ENCODE peak calls at places on chromosome 16, in five cellular contexts. K is adipocyte, Y is C1 segment of cervical spinal cord, H is progenitor cell of endocrine pancreas, C is T-cell. I is an unnamed sample.

GRCh38 chr16:4376126-4376819 is 4.6 kb downstream of the VASN start:
- DNase-seq in K (peak; percentile 93), Y (peak; percentile 29), H (no peak), C (no peak), I (no peak)

GRCh38 chr16:85891033-85891775 is 7.8 kb upstream of the IRF8 start:
- DNase-seq in K (no peak), Y (no peak), H (no peak), C (no peak), I (peak; percentile 49)

GRCh38 chr16:87838643-87839541 is 30.4 kb downstream of the SLC7A5 start:
- DNase-seq in K (no peak), Y (no peak), H (no peak), C (no peak), I (no peak)

GRCh38 chr16:77788196-77789084 is at the start of gene VAT1L:
- DNase-seq in K (peak; percentile 8), Y (peak; percentile 31), H (no peak), C (no peak), I (no peak)

GRCh38 chr16:70700101-70701020 is 14.5 kb upstream of the MTSS2 start:
- DNase-seq in K (no peak), Y (peak; percentile 56), H (no peak), C (no peak), I (no peak)

GRCh38 chr16:27073733-27074132 is 7.0 kb downstream of the C16orf82 start:
- DNase-seq in K (no peak), Y (no peak), H (no peak), C (no peak), I (no peak)

GRCh38 chr16:30761427-30761927 is 385 bp downstream of the CFAP119 start:
- DNase-seq in K (peak; percentile 79), Y (no peak), H (peak; percentile 23), C (no peak), I (no peak)

GRCh38 chr16:24309222-24309905 is 53.2 kb downstream of the CACNG3 start:
- DNase-seq in K (no peak), Y (no peak), H (no peak), C (no peak), I (no peak)

GRCh38 chr16:49019081-49019633 is 262.5 kb downstream of the CBLN1 start:
- DNase-seq in K (no peak), Y (no peak), H (no peak), C (no peak), I (no peak)

GRCh38 chr16:17379121-17379571 is 91.6 kb downstream of the XYLT1 start:
- DNase-seq in K (peak; percentile 45), Y (no peak), H (no peak), C (no peak), I (no peak)

GRCh38 chr16:68972720-68973119 is 129.4 kb downstream of the TANGO6 start:
- DNase-seq in K (no peak), Y (no peak), H (no peak), C (no peak), I (peak; percentile 6)

GRCh38 chr16:83046664-83047063 is 419.9 kb downstream of the CDH13 start:
- DNase-seq in K (peak; percentile 11), Y (no peak), H (no peak), C (no peak), I (no peak)

GRCh38 chr16:53219795-53220194 is 165.0 kb downstream of the CHD9 start:
- DNase-seq in K (peak; percentile 37), Y (no peak), H (no peak), C (no peak), I (no peak)

GRCh38 chr16:88945473-88945872 is 31.5 kb downstream of the CBFA2T3 start:
- DNase-seq in K (no peak), Y (no peak), H (no peak), C (no peak), I (no peak)

GRCh38 chr16:67311607-67312449 is 14.7 kb downstream of the KCTD19 start:
- DNase-seq in K (peak; percentile 92), Y (no peak), H (no peak), C (no peak), I (peak; percentile 81)

GRCh38 chr16:54239441-54239840 is 47.1 kb downstream of the IRX3 start:
- DNase-seq in K (peak; percentile 7), Y (no peak), H (no peak), C (no peak), I (no peak)

GRCh38 chr16:3971706-3972105 is 91.2 kb upstream of the CREBBP start:
- DNase-seq in K (no peak), Y (no peak), H (no peak), C (no peak), I (no peak)

GRCh38 chr16:83925095-83925905 is 26.4 kb downstream of the MLYCD start:
- DNase-seq in K (no peak), Y (no peak), H (no peak), C (no peak), I (no peak)

GRCh38 chr16:78577597-78577996 is 478.1 kb downstream of the WWOX start:
- DNase-seq in K (no peak), Y (no peak), H (no peak), C (no peak), I (no peak)

GRCh38 chr16:11759163-11759834 is 16.6 kb upstream of the TXNDC11 start:
- DNase-seq in K (no peak), Y (no peak), H (no peak), C (no peak), I (no peak)

GRCh38 chr16:71895679-71896385 is 501 bp downstream of the IST1 start:
- DNase-seq in K (peak; percentile 57), Y (no peak), H (peak; percentile 27), C (no peak), I (no peak)

GRCh38 chr16:73231379-73231778 is 183.5 kb upstream of the ZFHX3 start:
- DNase-seq in K (no peak), Y (no peak), H (no peak), C (no peak), I (no peak)

GRCh38 chr16:8489580-8489979 is 100.7 kb downstream of the TMEM114 start:
- DNase-seq in K (no peak), Y (no peak), H (no peak), C (no peak), I (no peak)

GRCh38 chr16:16867994-16868393 is 489.1 kb downstream of the NPIPA7 start:
- DNase-seq in K (no peak), Y (no peak), H (no peak), C (no peak), I (no peak)

GRCh38 chr16:85157813-85158701 is 45.8 kb upstream of the CIBAR2 start:
- DNase-seq in K (no peak), Y (no peak), H (no peak), C (peak; percentile 7), I (no peak)

GRCh38 chr16:64434526-64435069 is 687.3 kb downstream of the CDH11 start:
- DNase-seq in K (no peak), Y (no peak), H (no peak), C (no peak), I (no peak)

GRCh38 chr16:12392585-12393089 is 411.1 kb downstream of the CPPED1 start:
- DNase-seq in K (peak; percentile 19), Y (no peak), H (no peak), C (no peak), I (no peak)

GRCh38 chr16:57798953-57799618 is 3.2 kb downstream of the KIFC3 start:
- DNase-seq in K (no peak), Y (no peak), H (no peak), C (no peak), I (no peak)

GRCh38 chr16:2458887-2459646 is 842 bp upstream of the TEDC2 start:
- DNase-seq in K (no peak), Y (no peak), H (no peak), C (no peak), I (no peak)

GRCh38 chr16:50037791-50038190 is 12.8 kb downstream of the CNEP1R1 start:
- DNase-seq in K (peak; percentile 67), Y (no peak), H (no peak), C (no peak), I (no peak)

GRCh38 chr16:17949713-17950112 is 386.8 kb downstream of the NPIPA8 start:
- DNase-seq in K (no peak), Y (no peak), H (no peak), C (no peak), I (no peak)

GRCh38 chr16:1027416-1027815 is 45.1 kb upstream of the SSTR5 start:
- DNase-seq in K (no peak), Y (no peak), H (no peak), C (no peak), I (no peak)

GRCh38 chr16:16154292-16154951 is 68.9 kb downstream of the ABCC6 start:
- DNase-seq in K (no peak), Y (no peak), H (no peak), C (no peak), I (no peak)